ENCODE peak calls at places on chromosomes 7 and 10, in nine cellular contexts. B, X, G, W, D, T, N, L and U are unnamed samples.

GRCh38 chr10:78537018-78537417 is 503.4 kb downstream of the RPS24 start:
- DNase-seq in T (no peak), N (no peak), B (no peak), W (no peak), G (no peak), X (no peak), D (no peak), L (no peak), U (no peak)

GRCh38 chr7:1044189-1045037 is at the start of gene GPR146:
- DNase-seq in B (peak; percentile 97), X (peak; percentile 97), N (peak; percentile 99), T (peak; percentile 97), W (peak; percentile 99), D (peak; percentile 97), G (peak; percentile 97), L (peak; percentile 86), U (peak; percentile 95)

GRCh38 chr7:25675789-25676474 is 447.6 kb upstream of the NPVF start:
- DNase-seq in W (no peak), G (no peak), X (no peak), T (no peak), L (no peak), D (no peak), B (peak; percentile 30), N (no peak), U (no peak)

GRCh38 chr10:80152820-80153219 is 20.3 kb downstream of the PLAC9 start:
- DNase-seq in D (no peak), B (no peak), N (no peak), G (no peak), W (no peak), X (no peak), T (no peak), L (no peak), U (no peak)

GRCh38 chr10:99279626-99280111 is 44.0 kb upstream of the HPSE2 start:
- DNase-seq in T (no peak), L (no peak), B (no peak), G (no peak), D (no peak), W (no peak), X (no peak), N (no peak), U (no peak)

GRCh38 chr7:103914147-103914899 is 75.1 kb downstream of the RELN start:
- DNase-seq in W (no peak), T (no peak), G (no peak), N (no peak), L (no peak), D (no peak), B (no peak), X (no peak), U (no peak)

GRCh38 chr10:77583527-77583926 is 54.1 kb downstream of the KCNMA1 start:
- DNase-seq in D (no peak), W (no peak), X (no peak), L (no peak), G (no peak), T (no peak), N (no peak), B (no peak), U (no peak)

GRCh38 chr10:59432207-59432900 is 70.0 kb upstream of the FAM13C start:
- DNase-seq in X (no peak), D (no peak), T (no peak), N (no peak), G (no peak), B (no peak), W (no peak), L (no peak), U (no peak)

GRCh38 chr10:24310104-24310503 is 101.2 kb downstream of the KIAA1217 start:
- DNase-seq in D (no peak), X (no peak), T (no peak), N (no peak), L (no peak), B (no peak), W (no peak), G (no peak), U (no peak)

GRCh38 chr10:71821909-71822763 is 28.9 kb downstream of the PSAP start:
- DNase-seq in N (no peak), D (no peak), L (no peak), T (no peak), X (no peak), G (no peak), W (no peak), B (no peak), U (no peak)

GRCh38 chr10:71823356-71823755 is 27.7 kb downstream of the PSAP start:
- DNase-seq in G (no peak), W (no peak), L (no peak), X (no peak), T (no peak), D (no peak), N (no peak), B (no peak), U (no peak)

GRCh38 chr10:71828702-71829101 is 22.3 kb downstream of the PSAP start:
- DNase-seq in T (no peak), X (no peak), N (no peak), L (no peak), G (no peak), D (no peak), W (no peak), B (no peak), U (no peak)

GRCh38 chr10:71827828-71828227 is 23.2 kb downstream of the PSAP start:
- DNase-seq in B (no peak), G (no peak), T (no peak), N (no peak), W (no peak), X (no peak), D (no peak), L (no peak), U (no peak)

GRCh38 chr10:71825217-71825616 is 25.8 kb downstream of the PSAP start:
- DNase-seq in B (no peak), T (no peak), X (no peak), G (no peak), L (no peak), D (no peak), N (no peak), W (no peak), U (no peak)
- TF ChIP-seq CTCF in B (no peak), T (no peak), X (no peak), G (no peak), L (no peak), D (no peak), N (no peak), W (peak; percentile 7), U (no peak)

GRCh38 chr10:62072901-62073300 is 171.4 kb downstream of the ARID5B start:
- DNase-seq in N (no peak), X (no peak), D (no peak), B (no peak), L (no peak), W (no peak), G (no peak), T (no peak), U (no peak)

GRCh38 chr10:62073429-62073828 is 171.9 kb downstream of the ARID5B start:
- DNase-seq in D (no peak), B (no peak), G (no peak), N (no peak), X (no peak), L (no peak), W (no peak), T (no peak), U (no peak)

GRCh38 chr10:62069452-62070191 is 168.1 kb downstream of the ARID5B start:
- DNase-seq in T (no peak), L (no peak), D (no peak), W (no peak), B (no peak), X (no peak), N (no peak), G (no peak), U (no peak)

GRCh38 chr10:62068464-62068863 is 167.0 kb downstream of the ARID5B start:
- DNase-seq in W (no peak), B (no peak), G (no peak), T (no peak), X (peak; percentile 63), N (no peak), L (no peak), D (no peak), U (no peak)

DNA sequence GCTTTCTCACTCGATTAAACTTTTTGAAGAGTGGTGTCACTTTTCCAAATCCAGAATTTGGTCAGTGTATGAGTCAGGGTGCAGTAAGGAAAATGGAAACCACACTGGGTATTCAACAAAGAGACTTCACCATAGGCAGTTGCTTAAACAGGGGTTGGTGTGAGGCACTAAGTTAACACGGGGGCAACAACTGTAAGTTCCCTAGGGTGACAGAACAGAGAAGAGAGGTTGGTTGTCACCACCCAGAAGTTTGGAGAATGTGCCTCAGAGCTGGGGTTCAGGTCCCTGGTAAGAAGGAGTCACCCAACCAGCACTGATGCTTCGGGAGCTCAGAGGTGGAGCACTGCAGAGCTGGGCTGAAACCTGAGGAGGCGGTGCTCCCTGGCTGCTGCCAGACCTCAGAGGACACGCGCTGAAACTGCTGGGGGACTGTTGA is 170.4 kb downstream of the ARID5B start:
- DNase-seq in B (no peak), D (no peak), T (no peak), X (no peak), N (no peak), L (no peak), W (no peak), G (no peak), U (no peak)
- H3K27ac ChIP-seq in B (peak overlapping the region; percentile 32), D (no peak overlapping the region), T (no peak overlapping the region), X (no peak overlapping the region), N (no peak overlapping the region), L (no peak overlapping the region), W (no peak overlapping the region), G (peak overlapping the region; percentile 37), U (peak overlapping the region; percentile 82)

GRCh38 chr10:49408437-49409306 is 12.8 kb upstream of the DRGX start:
- DNase-seq in X (no peak), G (no peak), D (no peak), W (peak; percentile 11), N (no peak), T (no peak), B (no peak), L (peak; percentile 16), U (no peak)
- TF ChIP-seq CTCF in X (no peak), G (no peak), D (no peak), W (peak; percentile 30), N (no peak), T (peak; percentile 27), B (peak; percentile 14), L (peak; percentile 48), U (no peak)

DNA sequence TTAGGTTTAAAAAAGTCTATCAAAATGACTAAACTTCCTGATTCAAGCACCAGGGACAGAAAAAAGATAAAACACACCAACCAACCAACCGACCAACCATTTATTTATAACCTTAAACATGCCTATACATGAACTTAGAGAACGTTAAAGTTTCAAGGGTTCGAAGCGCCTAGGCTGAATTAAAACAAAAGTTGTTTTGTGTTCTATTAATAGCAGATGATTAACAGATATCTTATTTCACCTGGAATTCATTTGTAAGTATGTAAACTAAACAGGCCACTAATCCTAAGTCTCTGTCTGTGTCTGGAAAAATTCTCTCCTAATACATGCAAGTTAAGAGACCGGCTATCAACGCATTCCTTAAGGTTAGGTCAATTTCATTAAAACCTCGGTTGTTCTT is 1.4 kb downstream of the BAIAP2L1 start:
- DNase-seq in X (no peak), W (no peak), N (no peak), G (no peak), T (no peak), B (no peak), L (no peak), D (no peak), U (no peak)
- H3K27ac ChIP-seq in X (peak overlapping the region; percentile 58), W (no peak overlapping the region), N (no peak overlapping the region), G (no peak overlapping the region), T (peak overlapping the region; percentile 22), B (no peak overlapping the region), L (peak overlapping the region; percentile 67), D (peak overlapping the region; percentile 94), U (no peak overlapping the region)